ENCODE peak calls at places on chromosomes 16 and 17, in ten cellular contexts. One of them, this sample, is unnamed.

GRCh38 chr16:80682435-80683070 is 121.8 kb downstream of the CDYL2 start:
- DNase-seq in HFF-Myc: no peak
- DNase-seq in esophagus squamous epithelium: no peak
- DNase-seq in HCT116: no peak
- DNase-seq in lower leg skin: no peak
- DNase-seq in A549: no peak
- DNase-seq in testis: no peak
- DNase-seq in fibroblast of lung: peak
- DNase-seq in heart left ventricle: no peak
- DNase-seq in ascending aorta: no peak
- DNase-seq in this sample: no peak

GRCh38 chr17:2412561-2413021 is 11.7 kb upstream of the MNT start:
- DNase-seq in HFF-Myc: no peak
- DNase-seq in esophagus squamous epithelium: no peak
- DNase-seq in HCT116: no peak
- DNase-seq in lower leg skin: no peak
- DNase-seq in A549: no peak
- DNase-seq in testis: peak
- DNase-seq in fibroblast of lung: peak
- DNase-seq in heart left ventricle: no peak
- DNase-seq in ascending aorta: peak
- DNase-seq in this sample: no peak

GRCh38 chr16:82580293-82580900 is 46.4 kb upstream of the CDH13 start:
- DNase-seq in HFF-Myc: no peak
- DNase-seq in esophagus squamous epithelium: no peak
- DNase-seq in HCT116: peak
- DNase-seq in lower leg skin: no peak
- DNase-seq in A549: peak
- DNase-seq in testis: peak
- DNase-seq in fibroblast of lung: no peak
- DNase-seq in heart left ventricle: no peak
- DNase-seq in ascending aorta: no peak
- DNase-seq in this sample: no peak

GRCh38 chr17:50424246-50425000 is 1.6 kb upstream of the ACSF2 start:
- DNase-seq in HFF-Myc: no peak
- DNase-seq in esophagus squamous epithelium: no peak
- DNase-seq in HCT116: no peak
- DNase-seq in lower leg skin: no peak
- DNase-seq in A549: no peak
- DNase-seq in testis: no peak
- DNase-seq in fibroblast of lung: no peak
- DNase-seq in heart left ventricle: no peak
- DNase-seq in ascending aorta: no peak
- DNase-seq in this sample: no peak

GRCh38 chr16:78684040-78684611 is 584.7 kb downstream of the WWOX start:
- DNase-seq in HFF-Myc: no peak
- DNase-seq in esophagus squamous epithelium: no peak
- DNase-seq in HCT116: no peak
- DNase-seq in lower leg skin: peak
- DNase-seq in A549: peak
- DNase-seq in testis: peak
- DNase-seq in fibroblast of lung: peak
- DNase-seq in heart left ventricle: peak
- DNase-seq in ascending aorta: peak
- DNase-seq in this sample: peak

GRCh38 chr17:21210411-21211076 is 3.4 kb downstream of the TMEM11 start:
- DNase-seq in HFF-Myc: no peak
- DNase-seq in esophagus squamous epithelium: no peak
- DNase-seq in HCT116: no peak
- DNase-seq in lower leg skin: no peak
- DNase-seq in A549: no peak
- DNase-seq in testis: no peak
- DNase-seq in fibroblast of lung: no peak
- DNase-seq in heart left ventricle: no peak
- DNase-seq in ascending aorta: no peak
- DNase-seq in this sample: no peak

GRCh38 chr17:27544350-27545131 is 86.4 kb upstream of the LGALS9 start:
- DNase-seq in HFF-Myc: no peak
- DNase-seq in esophagus squamous epithelium: no peak
- DNase-seq in HCT116: no peak
- DNase-seq in lower leg skin: no peak
- DNase-seq in A549: no peak
- DNase-seq in testis: no peak
- DNase-seq in fibroblast of lung: peak
- DNase-seq in heart left ventricle: no peak
- DNase-seq in ascending aorta: no peak
- DNase-seq in this sample: no peak

GRCh38 chr17:19706791-19707727 is 9.3 kb downstream of the SLC47A2 start:
- DNase-seq in HFF-Myc: no peak
- DNase-seq in esophagus squamous epithelium: no peak
- DNase-seq in HCT116: no peak
- DNase-seq in lower leg skin: no peak
- DNase-seq in A549: no peak
- DNase-seq in testis: peak
- DNase-seq in fibroblast of lung: no peak
- DNase-seq in heart left ventricle: no peak
- DNase-seq in ascending aorta: no peak
- DNase-seq in this sample: no peak

GRCh38 chr17:58318065-58318481 is 10.5 kb downstream of the TSPOAP1 start:
- DNase-seq in HFF-Myc: no peak
- DNase-seq in esophagus squamous epithelium: no peak
- DNase-seq in HCT116: no peak
- DNase-seq in lower leg skin: no peak
- DNase-seq in A549: no peak
- DNase-seq in testis: no peak
- DNase-seq in fibroblast of lung: no peak
- DNase-seq in heart left ventricle: peak
- DNase-seq in ascending aorta: peak
- DNase-seq in this sample: no peak

GRCh38 chr17:47239663-47240374 is 13.8 kb upstream of the ITGB3 start:
- DNase-seq in HFF-Myc: peak
- DNase-seq in esophagus squamous epithelium: no peak
- DNase-seq in HCT116: peak
- DNase-seq in lower leg skin: peak
- DNase-seq in A549: peak
- DNase-seq in testis: peak
- DNase-seq in fibroblast of lung: peak
- DNase-seq in heart left ventricle: peak
- DNase-seq in ascending aorta: peak
- DNase-seq in this sample: peak

GRCh38 chr16:1900452-1900774 is 17.8 kb downstream of the HS3ST6 start:
- DNase-seq in HFF-Myc: no peak
- DNase-seq in esophagus squamous epithelium: no peak
- DNase-seq in HCT116: no peak
- DNase-seq in lower leg skin: no peak
- DNase-seq in A549: no peak
- DNase-seq in testis: no peak
- DNase-seq in fibroblast of lung: no peak
- DNase-seq in heart left ventricle: no peak
- DNase-seq in ascending aorta: no peak
- DNase-seq in this sample: no peak

GRCh38 chr17:16909472-16909871 is 62.4 kb downstream of the TNFRSF13B start:
- DNase-seq in HFF-Myc: no peak
- DNase-seq in esophagus squamous epithelium: no peak
- DNase-seq in HCT116: no peak
- DNase-seq in lower leg skin: no peak
- DNase-seq in A549: no peak
- DNase-seq in testis: peak
- DNase-seq in fibroblast of lung: no peak
- DNase-seq in heart left ventricle: no peak
- DNase-seq in ascending aorta: no peak
- DNase-seq in this sample: no peak

GRCh38 chr17:73384926-73385325 is 73.1 kb upstream of the CDC42EP4 start:
- DNase-seq in HFF-Myc: no peak
- DNase-seq in esophagus squamous epithelium: no peak
- DNase-seq in HCT116: no peak
- DNase-seq in lower leg skin: no peak
- DNase-seq in A549: no peak
- DNase-seq in testis: no peak
- DNase-seq in fibroblast of lung: no peak
- DNase-seq in heart left ventricle: no peak
- DNase-seq in ascending aorta: no peak
- DNase-seq in this sample: no peak

GRCh38 chr16:81626181-81626674 is 152.9 kb upstream of the PLCG2 start:
- DNase-seq in HFF-Myc: no peak
- DNase-seq in esophagus squamous epithelium: no peak
- DNase-seq in HCT116: no peak
- DNase-seq in lower leg skin: no peak
- DNase-seq in A549: no peak
- DNase-seq in testis: no peak
- DNase-seq in fibroblast of lung: no peak
- DNase-seq in heart left ventricle: no peak
- DNase-seq in ascending aorta: no peak
- DNase-seq in this sample: no peak

GRCh38 chr16:20938426-20938825 is 37.9 kb downstream of the LYRM1 start:
- DNase-seq in HFF-Myc: no peak
- DNase-seq in esophagus squamous epithelium: no peak
- DNase-seq in HCT116: no peak
- DNase-seq in lower leg skin: no peak
- DNase-seq in A549: no peak
- DNase-seq in testis: no peak
- DNase-seq in fibroblast of lung: peak
- DNase-seq in heart left ventricle: no peak
- DNase-seq in ascending aorta: no peak
- DNase-seq in this sample: no peak

GRCh38 chr17:61409301-61410099 is 9.9 kb downstream of the TBX2 start:
- DNase-seq in HFF-Myc: no peak
- DNase-seq in esophagus squamous epithelium: no peak
- DNase-seq in HCT116: peak
- DNase-seq in lower leg skin: no peak
- DNase-seq in A549: peak
- DNase-seq in testis: peak
- DNase-seq in fibroblast of lung: peak
- DNase-seq in heart left ventricle: peak
- DNase-seq in ascending aorta: peak
- DNase-seq in this sample: no peak

GRCh38 chr17:49218941-49219913 is 8.7 kb downstream of the ABI3 start:
- DNase-seq in HFF-Myc: no peak
- DNase-seq in esophagus squamous epithelium: no peak
- DNase-seq in HCT116: no peak
- DNase-seq in lower leg skin: no peak
- DNase-seq in A549: no peak
- DNase-seq in testis: no peak
- DNase-seq in fibroblast of lung: no peak
- DNase-seq in heart left ventricle: peak
- DNase-seq in ascending aorta: no peak
- DNase-seq in this sample: peak

DNA sequence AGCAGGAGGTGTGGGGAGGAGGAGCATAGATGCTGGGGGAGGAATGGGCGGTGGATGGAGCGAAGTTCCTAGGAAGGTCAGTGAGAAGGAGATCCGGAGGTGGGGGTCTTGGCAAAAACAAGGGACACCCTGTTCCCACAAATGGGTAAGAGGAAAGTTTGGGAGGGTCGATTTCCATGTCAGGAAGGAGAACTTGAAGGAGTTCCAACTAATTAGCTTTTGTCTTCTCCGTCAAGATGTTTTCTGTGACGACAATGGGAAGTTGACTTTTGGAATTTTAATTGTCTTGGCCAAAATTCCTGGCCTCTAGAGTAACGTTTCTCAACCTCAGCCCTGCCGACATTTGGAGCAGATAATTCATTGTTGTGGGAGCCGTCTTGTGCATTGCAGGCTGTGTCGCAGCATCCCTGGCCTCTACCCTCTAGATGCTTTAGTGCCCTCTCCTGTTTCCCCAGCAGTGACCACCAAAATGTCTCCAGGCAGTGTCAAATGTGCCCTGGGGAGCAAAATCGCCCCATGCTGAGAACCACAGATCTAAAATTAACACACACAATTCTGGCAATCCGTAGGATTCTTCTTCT is 97.1 kb downstream of the PITPNC1 start:
- DNase-seq in HFF-Myc: no peak
- DNase-seq in esophagus squamous epithelium: no peak
- DNase-seq in HCT116: no peak
- DNase-seq in lower leg skin: no peak
- DNase-seq in A549: no peak
- DNase-seq in testis: no peak
- DNase-seq in fibroblast of lung: peak
- DNase-seq in heart left ventricle: peak
- DNase-seq in ascending aorta: no peak
- DNase-seq in this sample: peak
- TF ChIP-seq CTCF in HFF-Myc: no peak
- TF ChIP-seq CTCF in esophagus squamous epithelium: no peak
- TF ChIP-seq CTCF in HCT116: no peak
- TF ChIP-seq CTCF in lower leg skin: no peak
- TF ChIP-seq CTCF in A549: no peak
- TF ChIP-seq CTCF in testis: no peak
- TF ChIP-seq CTCF in fibroblast of lung: no peak
- TF ChIP-seq CTCF in heart left ventricle: peak
- TF ChIP-seq CTCF in ascending aorta: no peak
- TF ChIP-seq CTCF in this sample: peak

GRCh38 chr17:41937970-41938851 is 7.8 kb downstream of the ODAD4 start:
- DNase-seq in HFF-Myc: no peak
- DNase-seq in esophagus squamous epithelium: no peak
- DNase-seq in HCT116: no peak
- DNase-seq in lower leg skin: no peak
- DNase-seq in A549: no peak
- DNase-seq in testis: peak
- DNase-seq in fibroblast of lung: no peak
- DNase-seq in heart left ventricle: peak
- DNase-seq in ascending aorta: no peak
- DNase-seq in this sample: peak
- H3K4me3 ChIP-seq in HFF-Myc: no peak
- H3K4me3 ChIP-seq in esophagus squamous epithelium: no peak
- H3K4me3 ChIP-seq in HCT116: no peak
- H3K4me3 ChIP-seq in lower leg skin: no peak
- H3K4me3 ChIP-seq in A549: no peak
- H3K4me3 ChIP-seq in testis: no peak
- H3K4me3 ChIP-seq in fibroblast of lung: no peak
- H3K4me3 ChIP-seq in heart left ventricle: no peak
- H3K4me3 ChIP-seq in ascending aorta: no peak
- H3K4me3 ChIP-seq in this sample: no peak

DNA sequence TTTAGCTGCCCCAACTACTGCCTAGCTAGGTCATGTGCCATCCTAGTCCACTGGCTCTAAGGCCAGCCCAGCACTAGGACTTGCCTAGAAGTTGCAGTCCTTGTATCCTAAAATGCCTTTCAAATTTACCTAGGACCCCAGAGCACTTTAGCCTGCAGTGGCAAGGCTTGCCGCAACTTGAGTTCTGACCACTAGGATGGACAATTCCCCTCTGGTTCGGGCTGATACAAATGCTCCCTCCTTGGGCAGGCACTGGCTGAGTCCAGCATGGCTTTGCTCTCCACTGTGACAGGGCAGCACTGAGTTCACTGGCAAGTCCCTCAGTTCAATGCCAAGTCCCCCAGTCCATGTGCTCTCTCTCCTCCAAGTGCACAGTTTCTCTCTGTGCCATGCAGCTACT is 9.9 kb upstream of the TMEM219 start:
- DNase-seq in HFF-Myc: no peak
- DNase-seq in esophagus squamous epithelium: no peak
- DNase-seq in HCT116: no peak
- DNase-seq in lower leg skin: no peak
- DNase-seq in A549: peak
- DNase-seq in testis: no peak
- DNase-seq in fibroblast of lung: no peak
- DNase-seq in heart left ventricle: no peak
- DNase-seq in ascending aorta: no peak
- DNase-seq in this sample: no peak
- TF ChIP-seq CTCF in HFF-Myc: no peak
- TF ChIP-seq CTCF in esophagus squamous epithelium: no peak
- TF ChIP-seq CTCF in HCT116: peak
- TF ChIP-seq CTCF in lower leg skin: no peak
- TF ChIP-seq CTCF in A549: no peak
- TF ChIP-seq CTCF in testis: no peak
- TF ChIP-seq CTCF in fibroblast of lung: no peak
- TF ChIP-seq CTCF in heart left ventricle: no peak
- TF ChIP-seq CTCF in ascending aorta: no peak
- TF ChIP-seq CTCF in this sample: no peak

GRCh38 chr17:75590314-75590761 is 2.7 kb downstream of the MYO15B start:
- DNase-seq in HFF-Myc: no peak
- DNase-seq in esophagus squamous epithelium: no peak
- DNase-seq in HCT116: no peak
- DNase-seq in lower leg skin: no peak
- DNase-seq in A549: no peak
- DNase-seq in testis: no peak
- DNase-seq in fibroblast of lung: no peak
- DNase-seq in heart left ventricle: peak
- DNase-seq in ascending aorta: no peak
- DNase-seq in this sample: no peak
- H3K4me3 ChIP-seq in HFF-Myc: no peak
- H3K4me3 ChIP-seq in esophagus squamous epithelium: no peak
- H3K4me3 ChIP-seq in HCT116: no peak
- H3K4me3 ChIP-seq in lower leg skin: no peak
- H3K4me3 ChIP-seq in A549: no peak
- H3K4me3 ChIP-seq in testis: no peak
- H3K4me3 ChIP-seq in fibroblast of lung: no peak
- H3K4me3 ChIP-seq in heart left ventricle: no peak
- H3K4me3 ChIP-seq in ascending aorta: no peak
- H3K4me3 ChIP-seq in this sample: peak

This sample was measured in left ventricle myocardium inferior.